ENCODE peak calls at places on chromosomes 13 and 19, in six cellular contexts. One of them, this sample, is unnamed.
A peak's percentile ranks its signal among the peaks of the same experiment; 100 is the strongest.

GRCh38 chr19:44653977-44654784 is 10.5 kb downstream of the PVR start:
- DNase-seq in fibroblast of lung: peak; percentile 55
- DNase-seq in GM23248: peak; percentile 71
- DNase-seq in K562: peak; percentile 72
- DNase-seq in keratinocyte: no peak
- DNase-seq in mammary epithelial cell: peak; percentile 53
- DNase-seq in this sample: peak; percentile 84

GRCh38 chr13:33611016-33611805 is 206.7 kb upstream of the RFC3 start:
- DNase-seq in fibroblast of lung: peak; percentile 88
- DNase-seq in GM23248: no peak
- DNase-seq in K562: no peak
- DNase-seq in keratinocyte: no peak
- DNase-seq in mammary epithelial cell: no peak
- DNase-seq in this sample: no peak

GRCh38 chr13:109345433-109345941 is 440.9 kb downstream of the IRS2 start:
- DNase-seq in fibroblast of lung: peak; percentile 19
- DNase-seq in GM23248: peak; percentile 55
- DNase-seq in K562: no peak
- DNase-seq in keratinocyte: peak; percentile 40
- DNase-seq in mammary epithelial cell: peak; percentile 72
- DNase-seq in this sample: no peak

GRCh38 chr19:16141043-16141442 is 2.4 kb upstream of the HSH2D start:
- DNase-seq in fibroblast of lung: no peak
- DNase-seq in GM23248: no peak
- DNase-seq in K562: peak; percentile 56
- DNase-seq in keratinocyte: no peak
- DNase-seq in mammary epithelial cell: no peak
- DNase-seq in this sample: no peak

GRCh38 chr19:4386038-4386782 is 14.1 kb downstream of the SH3GL1 start:
- DNase-seq in fibroblast of lung: no peak
- DNase-seq in GM23248: peak; percentile 53
- DNase-seq in K562: no peak
- DNase-seq in keratinocyte: no peak
- DNase-seq in mammary epithelial cell: no peak
- DNase-seq in this sample: no peak

GRCh38 chr13:49220856-49221614 is 897 bp downstream of the MLNR start:
- DNase-seq in fibroblast of lung: no peak
- DNase-seq in GM23248: peak; percentile 53
- DNase-seq in K562: no peak
- DNase-seq in keratinocyte: no peak
- DNase-seq in mammary epithelial cell: no peak
- DNase-seq in this sample: no peak

GRCh38 chr13:40932252-40932651 is 86.9 kb downstream of the ELF1 start:
- DNase-seq in fibroblast of lung: no peak
- DNase-seq in GM23248: no peak
- DNase-seq in K562: no peak
- DNase-seq in keratinocyte: no peak
- DNase-seq in mammary epithelial cell: no peak
- DNase-seq in this sample: no peak

GRCh38 chr19:3554254-3555083 is 2.9 kb downstream of the MFSD12 start:
- DNase-seq in fibroblast of lung: no peak
- DNase-seq in GM23248: no peak
- DNase-seq in K562: no peak
- DNase-seq in keratinocyte: no peak
- DNase-seq in mammary epithelial cell: no peak
- DNase-seq in this sample: no peak

GRCh38 chr19:36972594-36972993 is 56.5 kb downstream of the ZNF568 start:
- DNase-seq in fibroblast of lung: no peak
- DNase-seq in GM23248: peak; percentile 15
- DNase-seq in K562: no peak
- DNase-seq in keratinocyte: no peak
- DNase-seq in mammary epithelial cell: no peak
- DNase-seq in this sample: no peak

GRCh38 chr13:75440100-75440499 is 41.9 kb downstream of the TBC1D4 start:
- DNase-seq in fibroblast of lung: no peak
- DNase-seq in GM23248: no peak
- DNase-seq in K562: peak; percentile 32
- DNase-seq in keratinocyte: no peak
- DNase-seq in mammary epithelial cell: no peak
- DNase-seq in this sample: no peak

GRCh38 chr19:4015705-4016402 is 8.3 kb downstream of the PIAS4 start:
- DNase-seq in fibroblast of lung: no peak
- DNase-seq in GM23248: no peak
- DNase-seq in K562: no peak
- DNase-seq in keratinocyte: no peak
- DNase-seq in mammary epithelial cell: no peak
- DNase-seq in this sample: no peak

GRCh38 chr13:99425485-99426341 is 75.6 kb upstream of the TM9SF2 start:
- DNase-seq in fibroblast of lung: no peak
- DNase-seq in GM23248: no peak
- DNase-seq in K562: no peak
- DNase-seq in keratinocyte: no peak
- DNase-seq in mammary epithelial cell: no peak
- DNase-seq in this sample: no peak

GRCh38 chr13:45219938-45220375 is 19.1 kb upstream of the KCTD4 start:
- DNase-seq in fibroblast of lung: peak; percentile 42
- DNase-seq in GM23248: peak; percentile 63
- DNase-seq in K562: no peak
- DNase-seq in keratinocyte: peak; percentile 95
- DNase-seq in mammary epithelial cell: peak; percentile 98
- DNase-seq in this sample: peak; percentile 55

GRCh38 chr19:33660426-33661160 is 38.8 kb downstream of the CHST8 start:
- DNase-seq in fibroblast of lung: no peak
- DNase-seq in GM23248: no peak
- DNase-seq in K562: no peak
- DNase-seq in keratinocyte: no peak
- DNase-seq in mammary epithelial cell: no peak
- DNase-seq in this sample: no peak

GRCh38 chr13:27139565-27139964 is 32.0 kb downstream of the USP12 start:
- DNase-seq in fibroblast of lung: no peak
- DNase-seq in GM23248: no peak
- DNase-seq in K562: no peak
- DNase-seq in keratinocyte: peak; percentile 21
- DNase-seq in mammary epithelial cell: peak; percentile 73
- DNase-seq in this sample: no peak

GRCh38 chr13:90968510-90968909 is 379.0 kb upstream of the MIR17HG start:
- DNase-seq in fibroblast of lung: peak; percentile 20
- DNase-seq in GM23248: peak; percentile 40
- DNase-seq in K562: peak; percentile 19
- DNase-seq in keratinocyte: no peak
- DNase-seq in mammary epithelial cell: peak; percentile 9
- DNase-seq in this sample: no peak

GRCh38 chr13:65597839-65598818 is 1632.0 kb downstream of the PCDH9 start:
- DNase-seq in fibroblast of lung: peak; percentile 77
- DNase-seq in GM23248: peak; percentile 44
- DNase-seq in K562: no peak
- DNase-seq in keratinocyte: no peak
- DNase-seq in mammary epithelial cell: no peak
- DNase-seq in this sample: no peak

GRCh38 chr13:112770504-112770903 is 80.7 kb downstream of the ATP11A start:
- DNase-seq in fibroblast of lung: no peak
- DNase-seq in GM23248: no peak
- DNase-seq in K562: peak; percentile 5
- DNase-seq in keratinocyte: no peak
- DNase-seq in mammary epithelial cell: no peak
- DNase-seq in this sample: no peak

GRCh38 chr19:43420954-43421353 is 6.3 kb downstream of the TEX101 start:
- DNase-seq in fibroblast of lung: no peak
- DNase-seq in GM23248: no peak
- DNase-seq in K562: no peak
- DNase-seq in keratinocyte: no peak
- DNase-seq in mammary epithelial cell: no peak
- DNase-seq in this sample: no peak

GRCh38 chr19:41620171-41620570 is 6.7 kb downstream of the CEACAM4 start:
- DNase-seq in fibroblast of lung: no peak
- DNase-seq in GM23248: no peak
- DNase-seq in K562: no peak
- DNase-seq in keratinocyte: no peak
- DNase-seq in mammary epithelial cell: no peak
- DNase-seq in this sample: no peak

GRCh38 chr19:46890423-46891170 is 29.8 kb downstream of the ARHGAP35 start:
- DNase-seq in fibroblast of lung: peak; percentile 87
- DNase-seq in GM23248: peak; percentile 96
- DNase-seq in K562: no peak
- DNase-seq in keratinocyte: no peak
- DNase-seq in mammary epithelial cell: peak; percentile 60
- DNase-seq in this sample: peak; percentile 97

GRCh38 chr19:13905634-13906524 is at the start of the genes BRME1 and CC2D1A:
- DNase-seq in fibroblast of lung: peak; percentile 76
- DNase-seq in GM23248: peak; percentile 93
- DNase-seq in K562: peak; percentile 98
- DNase-seq in keratinocyte: peak; percentile 38
- DNase-seq in mammary epithelial cell: peak; percentile 86
- DNase-seq in this sample: peak; percentile 95

GRCh38 chr13:98044301-98044700 is 90.8 kb downstream of the IPO5 start:
- DNase-seq in fibroblast of lung: no peak
- DNase-seq in GM23248: no peak
- DNase-seq in K562: no peak
- DNase-seq in keratinocyte: no peak
- DNase-seq in mammary epithelial cell: peak; percentile 78
- DNase-seq in this sample: no peak
- H3K4me2 ChIP-seq in fibroblast of lung: no peak overlapping the region
- H3K4me2 ChIP-seq in GM23248: no peak overlapping the region
- H3K4me2 ChIP-seq in K562: no peak overlapping the region
- H3K4me2 ChIP-seq in keratinocyte: no peak overlapping the region
- H3K4me2 ChIP-seq in mammary epithelial cell: no peak overlapping the region
- H3K4me2 ChIP-seq in this sample: no peak overlapping the region

DNA sequence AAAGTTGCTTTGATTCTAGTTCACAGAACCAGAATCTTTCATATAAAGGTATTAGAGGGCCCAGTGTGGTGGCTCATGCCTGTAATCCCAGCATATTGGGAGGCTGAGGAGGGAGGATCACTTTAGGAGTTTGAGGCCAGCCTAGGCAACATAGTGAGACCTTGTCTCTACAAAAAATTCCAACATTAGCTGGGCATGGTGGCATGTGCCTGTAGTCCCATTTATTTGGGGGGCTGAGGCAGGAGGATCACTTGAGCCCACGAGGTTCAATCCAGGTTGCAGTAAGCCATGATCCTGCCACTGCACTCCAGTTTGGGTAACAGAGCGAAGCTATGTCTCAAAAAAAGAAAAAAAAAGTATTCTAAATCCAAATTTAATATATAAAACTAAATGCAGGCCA is 9.1 kb downstream of the LDLR start:
- DNase-seq in fibroblast of lung: no peak
- DNase-seq in GM23248: no peak
- DNase-seq in K562: no peak
- DNase-seq in keratinocyte: no peak
- DNase-seq in mammary epithelial cell: no peak
- DNase-seq in this sample: no peak
- TF ChIP-seq EZH2 in fibroblast of lung: no peak
- TF ChIP-seq EZH2 in GM23248: no peak
- TF ChIP-seq EZH2 in K562: no peak
- TF ChIP-seq EZH2 in keratinocyte: no peak
- TF ChIP-seq EZH2 in mammary epithelial cell: no peak
- TF ChIP-seq EZH2 in this sample: no peak

GRCh38 chr13:51811920-51812328 is 8.0 kb upstream of the DHRS12 start:
- DNase-seq in fibroblast of lung: no peak
- DNase-seq in GM23248: no peak
- DNase-seq in K562: peak; percentile 21
- DNase-seq in keratinocyte: no peak
- DNase-seq in mammary epithelial cell: peak; percentile 40
- DNase-seq in this sample: no peak
- H3K4me2 ChIP-seq in fibroblast of lung: no peak overlapping the region
- H3K4me2 ChIP-seq in GM23248: no peak overlapping the region
- H3K4me2 ChIP-seq in K562: no peak overlapping the region
- H3K4me2 ChIP-seq in keratinocyte: no peak overlapping the region
- H3K4me2 ChIP-seq in mammary epithelial cell: no peak overlapping the region
- H3K4me2 ChIP-seq in this sample: no peak overlapping the region

GRCh38 chr19:18164072-18164471 is 9.5 kb upstream of the IFI30 start:
- DNase-seq in fibroblast of lung: no peak
- DNase-seq in GM23248: no peak
- DNase-seq in K562: no peak
- DNase-seq in keratinocyte: no peak
- DNase-seq in mammary epithelial cell: no peak
- DNase-seq in this sample: no peak

GRCh38 chr19:18168673-18169381 is 4.8 kb upstream of the IFI30 start:
- DNase-seq in fibroblast of lung: no peak
- DNase-seq in GM23248: no peak
- DNase-seq in K562: no peak
- DNase-seq in keratinocyte: no peak
- DNase-seq in mammary epithelial cell: no peak
- DNase-seq in this sample: no peak

GRCh38 chr19:18167975-18168645 is 5.5 kb upstream of the IFI30 start:
- DNase-seq in fibroblast of lung: no peak
- DNase-seq in GM23248: peak; percentile 62
- DNase-seq in K562: peak; percentile 67
- DNase-seq in keratinocyte: no peak
- DNase-seq in mammary epithelial cell: no peak
- DNase-seq in this sample: no peak

GRCh38 chr19:18165794-18166544 is 7.6 kb upstream of the IFI30 start:
- DNase-seq in fibroblast of lung: no peak
- DNase-seq in GM23248: no peak
- DNase-seq in K562: no peak
- DNase-seq in keratinocyte: no peak
- DNase-seq in mammary epithelial cell: no peak
- DNase-seq in this sample: no peak

GRCh38 chr19:18167011-18167410 is 6.6 kb upstream of the IFI30 start:
- DNase-seq in fibroblast of lung: no peak
- DNase-seq in GM23248: no peak
- DNase-seq in K562: no peak
- DNase-seq in keratinocyte: no peak
- DNase-seq in mammary epithelial cell: no peak
- DNase-seq in this sample: no peak
- TF ChIP-seq EZH2 in fibroblast of lung: no peak
- TF ChIP-seq EZH2 in GM23248: no peak
- TF ChIP-seq EZH2 in K562: no peak
- TF ChIP-seq EZH2 in keratinocyte: no peak
- TF ChIP-seq EZH2 in mammary epithelial cell: no peak
- TF ChIP-seq EZH2 in this sample: no peak

GRCh38 chr19:6482343-6482686 is 728 bp upstream of the DENND1C start:
- DNase-seq in fibroblast of lung: no peak
- DNase-seq in GM23248: no peak
- DNase-seq in K562: no peak
- DNase-seq in keratinocyte: no peak
- DNase-seq in mammary epithelial cell: no peak
- DNase-seq in this sample: no peak
- H3K4me2 ChIP-seq in fibroblast of lung: no peak overlapping the region
- H3K4me2 ChIP-seq in GM23248: no peak overlapping the region
- H3K4me2 ChIP-seq in K562: peak overlapping the region; percentile 49
- H3K4me2 ChIP-seq in keratinocyte: no peak overlapping the region
- H3K4me2 ChIP-seq in mammary epithelial cell: no peak overlapping the region
- H3K4me2 ChIP-seq in this sample: no peak overlapping the region

This sample was measured in PC-9.